ENCODE peak calls at places on chromosomes 11 and 22, in five cellular contexts. C is HepG2; Z is psoas muscle; O is activated CD8-positive, alpha-beta T cell treated with anti-CD3 and anti-CD28 coated beads for 36 hours; H is GM23338. T is an unnamed sample.
A peak's percentile ranks its signal among the peaks of the same experiment; 100 is the strongest.

GRCh38 chr11:27471588-27472397 is 797 bp downstream of the LGR4 start:
- DNase-seq in C (no peak), Z (peak; percentile 55), O (peak; percentile 21), H (peak; percentile 58), T (peak; percentile 54)

GRCh38 chr11:33307984-33308383 is 50.8 kb downstream of the HIPK3 start:
- DNase-seq in C (no peak), Z (no peak), O (no peak), H (no peak), T (no peak)

GRCh38 chr22:24824250-24824649 is 18.2 kb downstream of the SGSM1 start:
- DNase-seq in C (no peak), Z (no peak), O (no peak), H (no peak), T (no peak)

GRCh38 chr22:18065256-18065655 is 12.5 kb upstream of the PEX26 start:
- DNase-seq in C (no peak), Z (no peak), O (no peak), H (peak; percentile 43), T (no peak)

GRCh38 chr11:93608280-93608862 is 53.1 kb upstream of the CEP295 start:
- DNase-seq in C (no peak), Z (no peak), O (no peak), H (no peak), T (no peak)

GRCh38 chr11:128846985-128847384 is 20.1 kb downstream of the KCNJ1 start:
- DNase-seq in C (no peak), Z (no peak), O (no peak), H (no peak), T (no peak)

GRCh38 chr11:82937554-82937953 is 36.0 kb downstream of the DDIAS start:
- DNase-seq in C (peak; percentile 8), Z (no peak), O (no peak), H (no peak), T (no peak)

GRCh38 chr11:58075781-58076180 is 45.0 kb downstream of the OR6Q1 start:
- DNase-seq in C (peak; percentile 22), Z (no peak), O (no peak), H (no peak), T (no peak)

GRCh38 chr11:125431009-125431408 is 65.1 kb downstream of the FEZ1 start:
- DNase-seq in C (no peak), Z (no peak), O (no peak), H (no peak), T (no peak)

GRCh38 chr22:26718905-26719304 is 61.5 kb downstream of the MIAT start:
- DNase-seq in C (no peak), Z (no peak), O (no peak), H (no peak), T (no peak)

GRCh38 chr11:95913830-95914229 is 10.1 kb downstream of the MTMR2 start:
- DNase-seq in C (no peak), Z (no peak), O (no peak), H (no peak), T (no peak)

GRCh38 chr22:28448625-28449024 is 231.0 kb downstream of the TTC28 start:
- DNase-seq in C (no peak), Z (no peak), O (no peak), H (no peak), T (no peak)

GRCh38 chr22:44165286-44165874 is 15.3 kb upstream of the PARVG start:
- DNase-seq in C (no peak), Z (peak; percentile 32), O (no peak), H (no peak), T (no peak)

GRCh38 chr11:78690588-78690987 is 115.9 kb upstream of the NARS2 start:
- DNase-seq in C (no peak), Z (no peak), O (no peak), H (no peak), T (no peak)

GRCh38 chr11:69230856-69231425 is 63.0 kb upstream of the MYEOV start:
- DNase-seq in C (no peak), Z (no peak), O (no peak), H (no peak), T (no peak)

GRCh38 chr22:46803031-46803880 is 40.8 kb downstream of the TBC1D22A start:
- DNase-seq in C (peak; percentile 47), Z (peak; percentile 67), O (peak; percentile 77), H (peak; percentile 83), T (peak; percentile 85)

GRCh38 chr11:100816823-100817222 is 129.7 kb downstream of the ARHGAP42 start:
- DNase-seq in C (no peak), Z (no peak), O (no peak), H (no peak), T (no peak)

GRCh38 chr11:94665116-94665659 is 98.0 kb downstream of the PIWIL4 start:
- DNase-seq in C (no peak), Z (no peak), O (no peak), H (no peak), T (no peak)

GRCh38 chr11:126739499-126740145 is 260.9 kb downstream of the KIRREL3 start:
- DNase-seq in C (no peak), Z (no peak), O (no peak), H (no peak), T (no peak)

GRCh38 chr11:121950160-121950559 is 165.9 kb downstream of the BLID start:
- DNase-seq in C (peak; percentile 46), Z (no peak), O (no peak), H (no peak), T (no peak)

GRCh38 chr11:44565746-44566558 is 489 bp downstream of the CD82 start:
- DNase-seq in C (no peak), Z (no peak), O (peak; percentile 26), H (peak; percentile 57), T (no peak)

GRCh38 chr11:39910087-39910486 is 1549.4 kb downstream of the LRRC4C start:
- DNase-seq in C (no peak), Z (no peak), O (no peak), H (no peak), T (no peak)

GRCh38 chr11:41133023-41133422 is 326.4 kb downstream of the LRRC4C start:
- DNase-seq in C (peak; percentile 61), Z (no peak), O (no peak), H (no peak), T (no peak)

DNA sequence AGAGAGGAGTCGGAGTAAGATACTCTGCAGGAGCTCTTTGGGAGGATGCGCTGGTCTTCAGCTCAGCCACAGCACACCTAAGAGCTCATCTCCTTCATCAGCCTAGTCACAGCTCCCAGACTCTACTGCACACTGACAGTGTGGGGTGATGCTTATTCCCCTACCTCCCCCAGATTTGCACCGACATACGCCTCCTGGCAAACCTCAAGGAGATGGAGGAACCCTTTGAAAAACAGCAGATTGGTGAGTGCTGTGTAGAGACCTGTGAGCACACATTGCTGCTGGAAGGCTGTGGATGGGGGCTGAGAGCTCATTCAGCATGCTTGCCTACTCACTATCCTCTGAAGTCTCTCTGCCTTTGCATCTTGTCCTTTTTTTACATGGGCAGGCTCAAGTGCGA is 9.3 kb upstream of the SGSM3 start:
- DNase-seq in C (no peak), Z (no peak), O (no peak), H (no peak), T (no peak)
- TF ChIP-seq CTCF in C (no peak), Z (no peak), O (no peak), H (no peak), T (no peak)

DNA sequence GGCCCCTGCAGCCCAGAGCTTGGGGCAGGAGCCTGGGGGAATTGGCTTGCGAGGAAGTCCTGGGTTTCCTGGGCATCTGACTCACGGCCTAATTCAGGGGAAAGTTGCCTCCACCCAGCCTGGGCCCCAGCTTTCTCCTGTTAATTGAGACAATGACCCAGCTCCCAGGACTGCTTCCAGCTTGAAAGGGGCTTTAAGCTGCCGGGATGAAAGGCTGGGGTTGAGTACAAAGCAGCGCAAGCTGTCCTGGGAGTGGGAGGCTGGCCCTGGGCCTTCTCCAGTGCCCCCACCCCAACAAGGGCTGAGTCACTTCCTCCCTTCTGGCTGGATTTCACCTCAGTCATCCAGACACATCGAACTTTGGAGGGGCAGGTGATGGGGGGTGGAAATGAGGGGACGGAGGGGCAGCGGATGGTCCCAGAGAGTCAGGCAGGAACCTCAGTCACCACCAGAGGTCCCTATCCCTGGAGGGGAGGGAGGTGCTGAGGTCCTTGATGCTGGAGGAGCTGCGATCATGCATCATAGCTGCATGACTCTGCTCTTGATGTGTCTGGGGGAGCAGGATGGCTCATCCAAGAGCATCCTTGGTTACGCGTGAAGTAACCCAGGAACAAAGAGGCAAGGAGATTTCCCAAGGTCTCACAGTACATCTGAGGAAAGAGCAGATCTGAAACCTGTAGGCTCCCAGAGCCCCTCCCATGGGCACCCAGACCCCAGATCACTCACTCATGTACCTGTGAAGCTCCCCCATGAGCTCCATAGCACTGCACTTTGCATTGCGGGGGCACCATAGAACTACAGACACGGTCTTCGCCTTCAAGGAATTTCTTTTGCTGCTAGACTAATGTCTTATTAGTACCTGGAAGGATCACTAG is 30.0 kb upstream of the OAF start:
- DNase-seq in C (peak; percentile 20), Z (peak; percentile 39), O (no peak), H (peak; percentile 53), T (no peak)
- TF ChIP-seq CTCF in C (peak; percentile 46), Z (no peak), O (no peak), H (peak; percentile 60), T (no peak)

GRCh38 chr11:6818967-6819366 is 19.5 kb upstream of the OR6A2 start:
- DNase-seq in C (no peak), Z (no peak), O (no peak), H (no peak), T (no peak)
- TF ChIP-seq CTCF in C (no peak), Z (no peak), O (no peak), H (no peak), T (no peak)

GRCh38 chr11:67389477-67389876 is 2.3 kb upstream of the RAD9A start:
- DNase-seq in C (peak; percentile 64), Z (no peak), O (peak; percentile 80), H (peak; percentile 80), T (peak; percentile 68)

GRCh38 chr11:67384851-67385366 is 6.9 kb upstream of the RAD9A start:
- DNase-seq in C (no peak), Z (no peak), O (no peak), H (no peak), T (no peak)

GRCh38 chr11:67387074-67387473 is 4.7 kb upstream of the RAD9A start:
- DNase-seq in C (no peak), Z (no peak), O (no peak), H (no peak), T (no peak)

GRCh38 chr11:67390947-67391303 is 861 bp upstream of the RAD9A start:
- DNase-seq in C (no peak), Z (no peak), O (no peak), H (no peak), T (no peak)

DNA sequence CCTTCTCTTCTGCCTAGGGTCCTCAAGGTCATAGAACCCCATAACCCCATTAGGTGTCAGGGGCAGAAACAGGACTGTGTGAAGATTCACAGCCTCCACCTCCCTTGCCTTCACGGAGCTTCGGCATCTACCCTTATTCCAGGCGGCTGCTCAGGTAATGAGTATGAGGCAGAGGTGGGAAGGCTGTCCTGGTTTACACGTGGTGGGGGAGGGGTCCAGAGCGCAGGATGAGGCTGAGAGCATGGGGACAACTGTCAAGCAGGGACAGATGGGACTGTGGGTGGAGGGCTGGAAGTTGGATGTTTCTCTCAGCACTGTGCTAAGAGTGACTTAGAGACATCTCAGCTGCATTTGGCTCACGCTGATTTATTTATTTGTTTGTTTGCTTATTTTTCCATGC is 4.3 kb upstream of the RAD9A start:
- DNase-seq in C (no peak), Z (no peak), O (no peak), H (no peak), T (no peak)
- TF ChIP-seq CTCF in C (no peak), Z (no peak), O (no peak), H (no peak), T (no peak)

T was measured in GM13977.